ENCODE peak calls at places on chromosomes 16 and 17, in eight cellular contexts. L is cardiac fibroblast; C is cardiac muscle cell; J is stimulated activated CD4-positive, alpha-beta T cell treated with anti-CD3 and anti-CD28 coated beads, Interleukin-4, amount 100 ng/mL, for 1 hour; E is smooth muscle cell of the brain vasculature; A is A172; Z is skeletal muscle cell; S is aorta. H is an unnamed sample.

GRCh38 chr17:74663566-74663965 is 40.0 kb upstream of the CD300E start:
- DNase-seq in S (no peak), J (no peak), C (no peak), A (no peak), E (no peak), L (no peak), Z (no peak), H (no peak)

GRCh38 chr17:9409430-9409829 is 166.2 kb downstream of the STX8 start:
- DNase-seq in E (no peak), J (no peak), A (no peak), Z (no peak), C (no peak), L (peak), S (no peak), H (no peak)

GRCh38 chr17:66994943-66995535 is 30.5 kb downstream of the CACNG4 start:
- DNase-seq in A (no peak), S (no peak), L (no peak), Z (no peak), C (no peak), E (no peak), J (no peak), H (no peak)

GRCh38 chr17:49975531-49975930 is 6.5 kb downstream of the DLX4 start:
- DNase-seq in E (no peak), S (no peak), Z (no peak), C (no peak), L (no peak), J (no peak), A (no peak), H (no peak)

GRCh38 chr17:14165672-14166071 is 71.0 kb downstream of the CDRT15 start:
- DNase-seq in A (no peak), E (no peak), J (no peak), L (no peak), S (no peak), C (no peak), Z (no peak), H (no peak)

GRCh38 chr16:85393674-85394510 is 219.2 kb upstream of the GSE1 start:
- DNase-seq in C (peak), L (peak), Z (no peak), S (peak), E (no peak), A (no peak), J (peak), H (no peak)

GRCh38 chr17:63479495-63480184 is 2.8 kb downstream of the ACE start:
- DNase-seq in C (no peak), A (no peak), E (no peak), L (no peak), Z (no peak), S (no peak), J (no peak), H (no peak)

GRCh38 chr17:34556384-34556783 is 23.0 kb upstream of the TMEM132E start:
- DNase-seq in C (peak), E (no peak), L (peak), A (peak), J (no peak), S (no peak), Z (no peak), H (no peak)

GRCh38 chr17:78013683-78014467 is 55.4 kb downstream of the TNRC6C start:
- DNase-seq in J (peak), C (peak), L (peak), A (peak), E (peak), S (no peak), Z (no peak), H (peak)

GRCh38 chr17:55571095-55571494 is 59.8 kb upstream of the SMIM36 start:
- DNase-seq in Z (no peak), J (no peak), S (no peak), E (no peak), C (no peak), L (peak), A (no peak), H (no peak)

H was measured in NCI-H226.